ENCODE peak calls at places on chromosomes 5 and 9, in five cellular contexts. One of them, this sample, is unnamed.

GRCh38 chr9:104836235-104836634 is 72.3 kb downstream of the NIPSNAP3B start:
- DNase-seq in HT1080: peak; percentile 51
- DNase-seq in breast epithelium: no peak
- DNase-seq in CD4-positive, alpha-beta memory T cell: no peak
- DNase-seq in iPS-NIHi11: peak; percentile 26
- DNase-seq in this sample: no peak

GRCh38 chr5:1204693-1205242 is 3.4 kb downstream of the SLC6A19 start:
- DNase-seq in HT1080: peak; percentile 49
- DNase-seq in breast epithelium: no peak
- DNase-seq in CD4-positive, alpha-beta memory T cell: no peak
- DNase-seq in iPS-NIHi11: no peak
- DNase-seq in this sample: no peak

GRCh38 chr5:1299961-1300360 is 5.1 kb upstream of the TERT start:
- DNase-seq in HT1080: no peak
- DNase-seq in breast epithelium: no peak
- DNase-seq in CD4-positive, alpha-beta memory T cell: no peak
- DNase-seq in iPS-NIHi11: no peak
- DNase-seq in this sample: no peak

GRCh38 chr5:115372121-115372520 is 75.7 kb upstream of the CCDC112 start:
- DNase-seq in HT1080: no peak
- DNase-seq in breast epithelium: no peak
- DNase-seq in CD4-positive, alpha-beta memory T cell: no peak
- DNase-seq in iPS-NIHi11: peak; percentile 49
- DNase-seq in this sample: no peak

GRCh38 chr9:37421914-37422288 is 595 bp upstream of the GRHPR start:
- DNase-seq in HT1080: no peak
- DNase-seq in breast epithelium: no peak
- DNase-seq in CD4-positive, alpha-beta memory T cell: no peak
- DNase-seq in iPS-NIHi11: peak; percentile 52
- DNase-seq in this sample: no peak

GRCh38 chr5:9861664-9862256 is 231.6 kb upstream of the TAS2R1 start:
- DNase-seq in HT1080: no peak
- DNase-seq in breast epithelium: no peak
- DNase-seq in CD4-positive, alpha-beta memory T cell: no peak
- DNase-seq in iPS-NIHi11: no peak
- DNase-seq in this sample: no peak

GRCh38 chr5:154405078-154405792 is 40.6 kb upstream of the SAP30L start:
- DNase-seq in HT1080: peak; percentile 74
- DNase-seq in breast epithelium: peak; percentile 48
- DNase-seq in CD4-positive, alpha-beta memory T cell: peak; percentile 60
- DNase-seq in iPS-NIHi11: peak; percentile 93
- DNase-seq in this sample: peak; percentile 79

GRCh38 chr9:9949948-9950347 is 662.9 kb downstream of the PTPRD start:
- DNase-seq in HT1080: no peak
- DNase-seq in breast epithelium: no peak
- DNase-seq in CD4-positive, alpha-beta memory T cell: no peak
- DNase-seq in iPS-NIHi11: no peak
- DNase-seq in this sample: no peak

GRCh38 chr5:151198861-151199260 is 25.0 kb downstream of the CCDC69 start:
- DNase-seq in HT1080: no peak
- DNase-seq in breast epithelium: no peak
- DNase-seq in CD4-positive, alpha-beta memory T cell: no peak
- DNase-seq in iPS-NIHi11: no peak
- DNase-seq in this sample: no peak

GRCh38 chr5:11904270-11904906 is at the start of gene CTNND2:
- DNase-seq in HT1080: no peak
- DNase-seq in breast epithelium: no peak
- DNase-seq in CD4-positive, alpha-beta memory T cell: no peak
- DNase-seq in iPS-NIHi11: peak; percentile 87
- DNase-seq in this sample: peak; percentile 37

GRCh38 chr5:73312146-73312871 is 136.3 kb downstream of the FOXD1 start:
- DNase-seq in HT1080: peak; percentile 97
- DNase-seq in breast epithelium: no peak
- DNase-seq in CD4-positive, alpha-beta memory T cell: no peak
- DNase-seq in iPS-NIHi11: no peak
- DNase-seq in this sample: no peak

GRCh38 chr9:124376329-124376728 is 38.9 kb downstream of the PSMB7 start:
- DNase-seq in HT1080: no peak
- DNase-seq in breast epithelium: no peak
- DNase-seq in CD4-positive, alpha-beta memory T cell: no peak
- DNase-seq in iPS-NIHi11: no peak
- DNase-seq in this sample: no peak

GRCh38 chr5:36035696-36036095 is 31.0 kb downstream of the UGT3A2 start:
- DNase-seq in HT1080: no peak
- DNase-seq in breast epithelium: no peak
- DNase-seq in CD4-positive, alpha-beta memory T cell: no peak
- DNase-seq in iPS-NIHi11: no peak
- DNase-seq in this sample: peak; percentile 15

GRCh38 chr5:11076945-11077613 is 316.0 kb upstream of the DAP start:
- DNase-seq in HT1080: no peak
- DNase-seq in breast epithelium: no peak
- DNase-seq in CD4-positive, alpha-beta memory T cell: no peak
- DNase-seq in iPS-NIHi11: no peak
- DNase-seq in this sample: no peak

GRCh38 chr9:121340676-121341392 is 29.2 kb downstream of the STOM start:
- DNase-seq in HT1080: peak; percentile 42
- DNase-seq in breast epithelium: no peak
- DNase-seq in CD4-positive, alpha-beta memory T cell: no peak
- DNase-seq in iPS-NIHi11: no peak
- DNase-seq in this sample: no peak

GRCh38 chr5:6013496-6013895 is 364.9 kb downstream of the MED10 start:
- DNase-seq in HT1080: no peak
- DNase-seq in breast epithelium: no peak
- DNase-seq in CD4-positive, alpha-beta memory T cell: no peak
- DNase-seq in iPS-NIHi11: no peak
- DNase-seq in this sample: no peak

GRCh38 chr9:36036253-36036779 is 397 bp upstream of the RECK start:
- DNase-seq in HT1080: no peak
- DNase-seq in breast epithelium: no peak
- DNase-seq in CD4-positive, alpha-beta memory T cell: no peak
- DNase-seq in iPS-NIHi11: no peak
- DNase-seq in this sample: no peak

GRCh38 chr9:5511935-5512580 is 1.7 kb downstream of the PDCD1LG2 start:
- DNase-seq in HT1080: no peak
- DNase-seq in breast epithelium: no peak
- DNase-seq in CD4-positive, alpha-beta memory T cell: no peak
- DNase-seq in iPS-NIHi11: no peak
- DNase-seq in this sample: no peak

GRCh38 chr9:35606726-35607125 is 1.7 kb downstream of the TESK1 start:
- DNase-seq in HT1080: no peak
- DNase-seq in breast epithelium: no peak
- DNase-seq in CD4-positive, alpha-beta memory T cell: no peak
- DNase-seq in iPS-NIHi11: no peak
- DNase-seq in this sample: no peak

GRCh38 chr5:22372376-22372775 is 480.8 kb downstream of the CDH12 start:
- DNase-seq in HT1080: peak; percentile 95
- DNase-seq in breast epithelium: no peak
- DNase-seq in CD4-positive, alpha-beta memory T cell: no peak
- DNase-seq in iPS-NIHi11: no peak
- DNase-seq in this sample: no peak

GRCh38 chr5:112034614-112035013 is 277.6 kb upstream of the NREP start:
- DNase-seq in HT1080: no peak
- DNase-seq in breast epithelium: no peak
- DNase-seq in CD4-positive, alpha-beta memory T cell: no peak
- DNase-seq in iPS-NIHi11: no peak
- DNase-seq in this sample: no peak

GRCh38 chr5:27479859-27480258 is 441.5 kb upstream of the CDH9 start:
- DNase-seq in HT1080: no peak
- DNase-seq in breast epithelium: no peak
- DNase-seq in CD4-positive, alpha-beta memory T cell: no peak
- DNase-seq in iPS-NIHi11: no peak
- DNase-seq in this sample: no peak

GRCh38 chr9:122075135-122076030 is 17.7 kb downstream of the TTLL11 start:
- DNase-seq in HT1080: no peak
- DNase-seq in breast epithelium: no peak
- DNase-seq in CD4-positive, alpha-beta memory T cell: no peak
- DNase-seq in iPS-NIHi11: no peak
- DNase-seq in this sample: no peak

GRCh38 chr9:92723299-92723625 is 41.4 kb downstream of the BICD2 start:
- DNase-seq in HT1080: no peak
- DNase-seq in breast epithelium: peak; percentile 61
- DNase-seq in CD4-positive, alpha-beta memory T cell: no peak
- DNase-seq in iPS-NIHi11: no peak
- DNase-seq in this sample: peak; percentile 65

GRCh38 chr5:178839319-178839704 is 20.4 kb upstream of the ZNF354B start:
- DNase-seq in HT1080: no peak
- DNase-seq in breast epithelium: peak; percentile 61
- DNase-seq in CD4-positive, alpha-beta memory T cell: peak; percentile 46
- DNase-seq in iPS-NIHi11: peak; percentile 74
- DNase-seq in this sample: peak; percentile 77

GRCh38 chr5:127942246-127943060 is 141.1 kb upstream of the SLC12A2 start:
- DNase-seq in HT1080: peak; percentile 69
- DNase-seq in breast epithelium: no peak
- DNase-seq in CD4-positive, alpha-beta memory T cell: no peak
- DNase-seq in iPS-NIHi11: no peak
- DNase-seq in this sample: no peak

GRCh38 chr5:150301901-150302300 is 804 bp downstream of the ARSI start:
- DNase-seq in HT1080: no peak
- DNase-seq in breast epithelium: no peak
- DNase-seq in CD4-positive, alpha-beta memory T cell: no peak
- DNase-seq in iPS-NIHi11: no peak
- DNase-seq in this sample: no peak

GRCh38 chr9:133509179-133510083 is 15.3 kb downstream of the MYMK start:
- DNase-seq in HT1080: no peak
- DNase-seq in breast epithelium: no peak
- DNase-seq in CD4-positive, alpha-beta memory T cell: peak; percentile 18
- DNase-seq in iPS-NIHi11: peak; percentile 82
- DNase-seq in this sample: no peak

GRCh38 chr5:17951392-17952169 is 317.3 kb downstream of the TAF11L14 start:
- DNase-seq in HT1080: peak; percentile 70
- DNase-seq in breast epithelium: no peak
- DNase-seq in CD4-positive, alpha-beta memory T cell: no peak
- DNase-seq in iPS-NIHi11: peak; percentile 16
- DNase-seq in this sample: no peak

GRCh38 chr9:4762889-4763521 is 22.0 kb upstream of the AK3 start:
- DNase-seq in HT1080: peak; percentile 38
- DNase-seq in breast epithelium: no peak
- DNase-seq in CD4-positive, alpha-beta memory T cell: no peak
- DNase-seq in iPS-NIHi11: peak; percentile 65
- DNase-seq in this sample: peak; percentile 46

GRCh38 chr5:136994154-136994553 is 505.0 kb downstream of the SPOCK1 start:
- DNase-seq in HT1080: no peak
- DNase-seq in breast epithelium: no peak
- DNase-seq in CD4-positive, alpha-beta memory T cell: no peak
- DNase-seq in iPS-NIHi11: no peak
- DNase-seq in this sample: no peak

GRCh38 chr5:8906303-8906967 is 639.4 kb downstream of the SEMA5A start:
- DNase-seq in HT1080: peak; percentile 87
- DNase-seq in breast epithelium: no peak
- DNase-seq in CD4-positive, alpha-beta memory T cell: no peak
- DNase-seq in iPS-NIHi11: no peak
- DNase-seq in this sample: no peak

GRCh38 chr5:99020698-99021048 is 91.9 kb upstream of the CHD1 start:
- DNase-seq in HT1080: no peak
- DNase-seq in breast epithelium: no peak
- DNase-seq in CD4-positive, alpha-beta memory T cell: no peak
- DNase-seq in iPS-NIHi11: no peak
- DNase-seq in this sample: no peak